ENCODE peak calls at places on chromosomes 13 and 19, in five cellular contexts. One of them, this sample, is unnamed.
A peak's percentile ranks its signal among the peaks of the same experiment; 100 is the strongest.

GRCh38 chr19:10243606-10244005 is 8.4 kb upstream of the MRPL4 start:
- DNase-seq in NCI-H460: no peak
- DNase-seq in stimulated activated CD4-positive, alpha-beta T cell treated with anti-CD3 and anti-CD28 coated beads, Interleukin-4, amount 100 ng/mL, for 1 hour: no peak
- DNase-seq in T-helper 17 cell: no peak
- DNase-seq in naive thymus-derived CD8-positive, alpha-beta T cell: no peak
- DNase-seq in this sample: no peak

GRCh38 chr19:37867831-37868230 is 38.6 kb downstream of the WDR87 start:
- DNase-seq in naive thymus-derived CD8-positive, alpha-beta T cell: no peak
- DNase-seq in stimulated activated CD4-positive, alpha-beta T cell treated with anti-CD3 and anti-CD28 coated beads, Interleukin-4, amount 100 ng/mL, for 1 hour: no peak
- DNase-seq in T-helper 17 cell: no peak
- DNase-seq in NCI-H460: no peak
- DNase-seq in this sample: no peak

GRCh38 chr19:55368701-55369563 is 1.3 kb downstream of the IL11 start:
- DNase-seq in T-helper 17 cell: no peak
- DNase-seq in stimulated activated CD4-positive, alpha-beta T cell treated with anti-CD3 and anti-CD28 coated beads, Interleukin-4, amount 100 ng/mL, for 1 hour: peak; percentile 27
- DNase-seq in NCI-H460: no peak
- DNase-seq in naive thymus-derived CD8-positive, alpha-beta T cell: no peak
- DNase-seq in this sample: no peak

GRCh38 chr19:3671680-3672574 is 28.3 kb downstream of the PIP5K1C start:
- DNase-seq in stimulated activated CD4-positive, alpha-beta T cell treated with anti-CD3 and anti-CD28 coated beads, Interleukin-4, amount 100 ng/mL, for 1 hour: peak; percentile 18
- DNase-seq in naive thymus-derived CD8-positive, alpha-beta T cell: no peak
- DNase-seq in T-helper 17 cell: no peak
- DNase-seq in NCI-H460: no peak
- DNase-seq in this sample: no peak

GRCh38 chr19:27759896-27760295 is 1453.1 kb downstream of the UQCRFS1 start:
- DNase-seq in stimulated activated CD4-positive, alpha-beta T cell treated with anti-CD3 and anti-CD28 coated beads, Interleukin-4, amount 100 ng/mL, for 1 hour: no peak
- DNase-seq in NCI-H460: no peak
- DNase-seq in naive thymus-derived CD8-positive, alpha-beta T cell: no peak
- DNase-seq in T-helper 17 cell: no peak
- DNase-seq in this sample: no peak

GRCh38 chr13:39959497-39959896 is 304.0 kb downstream of the COG6 start:
- DNase-seq in stimulated activated CD4-positive, alpha-beta T cell treated with anti-CD3 and anti-CD28 coated beads, Interleukin-4, amount 100 ng/mL, for 1 hour: no peak
- DNase-seq in naive thymus-derived CD8-positive, alpha-beta T cell: no peak
- DNase-seq in T-helper 17 cell: no peak
- DNase-seq in NCI-H460: no peak
- DNase-seq in this sample: no peak

GRCh38 chr13:75129331-75129730 is 352.6 kb downstream of the TBC1D4 start:
- DNase-seq in stimulated activated CD4-positive, alpha-beta T cell treated with anti-CD3 and anti-CD28 coated beads, Interleukin-4, amount 100 ng/mL, for 1 hour: no peak
- DNase-seq in T-helper 17 cell: no peak
- DNase-seq in naive thymus-derived CD8-positive, alpha-beta T cell: no peak
- DNase-seq in NCI-H460: no peak
- DNase-seq in this sample: no peak

GRCh38 chr13:73331556-73331955 is 272.8 kb downstream of the KLF5 start:
- DNase-seq in T-helper 17 cell: no peak
- DNase-seq in stimulated activated CD4-positive, alpha-beta T cell treated with anti-CD3 and anti-CD28 coated beads, Interleukin-4, amount 100 ng/mL, for 1 hour: no peak
- DNase-seq in naive thymus-derived CD8-positive, alpha-beta T cell: no peak
- DNase-seq in NCI-H460: no peak
- DNase-seq in this sample: no peak

GRCh38 chr19:5563008-5563431 is 4.7 kb downstream of the TINCR start:
- DNase-seq in stimulated activated CD4-positive, alpha-beta T cell treated with anti-CD3 and anti-CD28 coated beads, Interleukin-4, amount 100 ng/mL, for 1 hour: no peak
- DNase-seq in NCI-H460: no peak
- DNase-seq in naive thymus-derived CD8-positive, alpha-beta T cell: no peak
- DNase-seq in T-helper 17 cell: no peak
- DNase-seq in this sample: no peak

GRCh38 chr19:39402417-39403297 is 4.0 kb upstream of the ZFP36 start:
- DNase-seq in stimulated activated CD4-positive, alpha-beta T cell treated with anti-CD3 and anti-CD28 coated beads, Interleukin-4, amount 100 ng/mL, for 1 hour: peak; percentile 86
- DNase-seq in naive thymus-derived CD8-positive, alpha-beta T cell: peak; percentile 82
- DNase-seq in T-helper 17 cell: peak; percentile 61
- DNase-seq in NCI-H460: no peak
- DNase-seq in this sample: peak; percentile 66

GRCh38 chr13:79936368-79937136 is 404.4 kb downstream of the SPRY2 start:
- DNase-seq in T-helper 17 cell: no peak
- DNase-seq in stimulated activated CD4-positive, alpha-beta T cell treated with anti-CD3 and anti-CD28 coated beads, Interleukin-4, amount 100 ng/mL, for 1 hour: no peak
- DNase-seq in NCI-H460: peak; percentile 91
- DNase-seq in naive thymus-derived CD8-positive, alpha-beta T cell: no peak
- DNase-seq in this sample: no peak

GRCh38 chr19:7597689-7598088 is 2.0 kb downstream of the CAMSAP3 start:
- DNase-seq in naive thymus-derived CD8-positive, alpha-beta T cell: no peak
- DNase-seq in NCI-H460: no peak
- DNase-seq in T-helper 17 cell: no peak
- DNase-seq in stimulated activated CD4-positive, alpha-beta T cell treated with anti-CD3 and anti-CD28 coated beads, Interleukin-4, amount 100 ng/mL, for 1 hour: no peak
- DNase-seq in this sample: no peak

GRCh38 chr19:29031216-29031615 is 181.7 kb downstream of the UQCRFS1 start:
- DNase-seq in NCI-H460: no peak
- DNase-seq in stimulated activated CD4-positive, alpha-beta T cell treated with anti-CD3 and anti-CD28 coated beads, Interleukin-4, amount 100 ng/mL, for 1 hour: no peak
- DNase-seq in T-helper 17 cell: no peak
- DNase-seq in naive thymus-derived CD8-positive, alpha-beta T cell: no peak
- DNase-seq in this sample: no peak

GRCh38 chr13:79742923-79743322 is 262.0 kb downstream of the NDFIP2 start:
- DNase-seq in T-helper 17 cell: no peak
- DNase-seq in naive thymus-derived CD8-positive, alpha-beta T cell: no peak
- DNase-seq in stimulated activated CD4-positive, alpha-beta T cell treated with anti-CD3 and anti-CD28 coated beads, Interleukin-4, amount 100 ng/mL, for 1 hour: no peak
- DNase-seq in NCI-H460: no peak
- DNase-seq in this sample: no peak

GRCh38 chr13:113881614-113882265 is 17.9 kb upstream of the GAS6 start:
- DNase-seq in stimulated activated CD4-positive, alpha-beta T cell treated with anti-CD3 and anti-CD28 coated beads, Interleukin-4, amount 100 ng/mL, for 1 hour: no peak
- DNase-seq in NCI-H460: no peak
- DNase-seq in naive thymus-derived CD8-positive, alpha-beta T cell: peak; percentile 28
- DNase-seq in T-helper 17 cell: no peak
- DNase-seq in this sample: no peak

GRCh38 chr13:112042496-112042895 is 24.5 kb upstream of the SOX1 start:
- DNase-seq in NCI-H460: no peak
- DNase-seq in stimulated activated CD4-positive, alpha-beta T cell treated with anti-CD3 and anti-CD28 coated beads, Interleukin-4, amount 100 ng/mL, for 1 hour: no peak
- DNase-seq in T-helper 17 cell: no peak
- DNase-seq in naive thymus-derived CD8-positive, alpha-beta T cell: no peak
- DNase-seq in this sample: no peak

GRCh38 chr19:47539747-47540311 is 25.0 kb upstream of the NAPA start:
- DNase-seq in naive thymus-derived CD8-positive, alpha-beta T cell: no peak
- DNase-seq in T-helper 17 cell: no peak
- DNase-seq in stimulated activated CD4-positive, alpha-beta T cell treated with anti-CD3 and anti-CD28 coated beads, Interleukin-4, amount 100 ng/mL, for 1 hour: no peak
- DNase-seq in NCI-H460: no peak
- DNase-seq in this sample: no peak

GRCh38 chr13:112136095-112136494 is 69.1 kb downstream of the SOX1 start:
- DNase-seq in NCI-H460: no peak
- DNase-seq in naive thymus-derived CD8-positive, alpha-beta T cell: no peak
- DNase-seq in T-helper 17 cell: no peak
- DNase-seq in stimulated activated CD4-positive, alpha-beta T cell treated with anti-CD3 and anti-CD28 coated beads, Interleukin-4, amount 100 ng/mL, for 1 hour: no peak
- DNase-seq in this sample: no peak

GRCh38 chr13:25292301-25292700 is 5.0 kb upstream of the MTMR6 start:
- DNase-seq in naive thymus-derived CD8-positive, alpha-beta T cell: peak; percentile 29
- DNase-seq in NCI-H460: no peak
- DNase-seq in stimulated activated CD4-positive, alpha-beta T cell treated with anti-CD3 and anti-CD28 coated beads, Interleukin-4, amount 100 ng/mL, for 1 hour: no peak
- DNase-seq in T-helper 17 cell: no peak
- DNase-seq in this sample: no peak

GRCh38 chr19:39160523-39160861 is 34.9 kb downstream of the PAK4 start:
- DNase-seq in stimulated activated CD4-positive, alpha-beta T cell treated with anti-CD3 and anti-CD28 coated beads, Interleukin-4, amount 100 ng/mL, for 1 hour: no peak
- DNase-seq in NCI-H460: no peak
- DNase-seq in naive thymus-derived CD8-positive, alpha-beta T cell: no peak
- DNase-seq in T-helper 17 cell: no peak
- DNase-seq in this sample: no peak

GRCh38 chr13:75458696-75459422 is 23.1 kb downstream of the TBC1D4 start:
- DNase-seq in stimulated activated CD4-positive, alpha-beta T cell treated with anti-CD3 and anti-CD28 coated beads, Interleukin-4, amount 100 ng/mL, for 1 hour: no peak
- DNase-seq in naive thymus-derived CD8-positive, alpha-beta T cell: no peak
- DNase-seq in NCI-H460: no peak
- DNase-seq in T-helper 17 cell: no peak
- DNase-seq in this sample: peak; percentile 82

GRCh38 chr19:4889034-4889825 is 13.5 kb downstream of the ARRDC5 start:
- DNase-seq in naive thymus-derived CD8-positive, alpha-beta T cell: no peak
- DNase-seq in stimulated activated CD4-positive, alpha-beta T cell treated with anti-CD3 and anti-CD28 coated beads, Interleukin-4, amount 100 ng/mL, for 1 hour: no peak
- DNase-seq in T-helper 17 cell: no peak
- DNase-seq in NCI-H460: no peak
- DNase-seq in this sample: no peak